ENCODE peak calls at places on chromosomes 12 and 14, in five cellular contexts. O, D, B, X and R are unnamed samples.

GRCh38 chr12:109548258-109548657 is 25.0 kb downstream of the MMAB start:
- DNase-seq in O (no peak), D (no peak), B (no peak), X (no peak), R (no peak)

GRCh38 chr12:54419088-54419887 is at the start of gene ITGA5:
- DNase-seq in O (peak), D (peak), B (peak), X (peak), R (peak)

GRCh38 chr14:75422169-75422568 is 5.7 kb upstream of the JDP2 start:
- DNase-seq in O (peak), D (no peak), B (no peak), X (no peak), R (no peak)

GRCh38 chr12:31922341-31923062 is 36.7 kb upstream of the RESF1 start:
- DNase-seq in O (peak), D (no peak), B (no peak), X (no peak), R (no peak)

GRCh38 chr12:56126732-56127239 is 1.3 kb upstream of the ESYT1 start:
- DNase-seq in O (no peak), D (no peak), B (no peak), X (no peak), R (no peak)

GRCh38 chr14:68593806-68594536 is 198.9 kb downstream of the ZFP36L1 start:
- DNase-seq in O (no peak), D (no peak), B (no peak), X (no peak), R (peak)

GRCh38 chr14:63245893-63246292 is 41.6 kb downstream of the RHOJ start:
- DNase-seq in O (no peak), D (no peak), B (no peak), X (no peak), R (no peak)

GRCh38 chr12:118835911-118836310 is 145.4 kb upstream of the SRRM4 start:
- DNase-seq in O (no peak), D (no peak), B (no peak), X (no peak), R (no peak)

GRCh38 chr12:104356231-104357115 is 52.9 kb downstream of the EID3 start:
- DNase-seq in O (no peak), D (no peak), B (no peak), X (no peak), R (no peak)

GRCh38 chr12:103637429-103637828 is 50.4 kb downstream of the STAB2 start:
- DNase-seq in O (no peak), D (no peak), B (no peak), X (no peak), R (no peak)

GRCh38 chr12:101738920-101739665 is at the start of gene SYCP3:
- DNase-seq in O (no peak), D (no peak), B (peak), X (no peak), R (no peak)

GRCh38 chr12:7937867-7938506 is 2.0 kb upstream of the SLC2A3 start:
- DNase-seq in O (peak), D (no peak), B (no peak), X (no peak), R (no peak)

GRCh38 chr12:94596596-94596995 is 53.8 kb downstream of the TMCC3 start:
- DNase-seq in O (peak), D (peak), B (no peak), X (no peak), R (no peak)

GRCh38 chr12:39375206-39375808 is 67.6 kb downstream of the KIF21A start:
- DNase-seq in O (no peak), D (no peak), B (no peak), X (no peak), R (no peak)

GRCh38 chr12:127928615-127929014 is 338.4 kb upstream of the TMEM132C start:
- DNase-seq in O (peak), D (no peak), B (no peak), X (no peak), R (no peak)

GRCh38 chr12:2142068-2142467 is 89.3 kb downstream of the CACNA1C start:
- DNase-seq in O (no peak), D (no peak), B (no peak), X (no peak), R (no peak)

GRCh38 chr12:117188961-117189724 is 1.1 kb downstream of the FBXO21 start:
- DNase-seq in O (peak), D (no peak), B (no peak), X (no peak), R (no peak)

GRCh38 chr12:70609203-70609602 is 28.0 kb downstream of the PTPRB start:
- DNase-seq in O (no peak), D (no peak), B (peak), X (no peak), R (no peak)
- H3K4me3 ChIP-seq in O (peak), D (peak), B (peak), X (peak), R (peak)

GRCh38 chr12:15497621-15498285 is 175.4 kb downstream of the PTPRO start:
- DNase-seq in O (no peak), D (no peak), B (no peak), X (no peak), R (no peak)
- H3K4me3 ChIP-seq in O (no peak), D (no peak), B (no peak), X (no peak), R (no peak)

GRCh38 chr12:110754101-110754793 is 11.6 kb upstream of the PPP1CC start:
- DNase-seq in O (no peak), D (no peak), B (no peak), X (peak), R (no peak)
- H3K4me3 ChIP-seq in O (no peak), D (no peak), B (no peak), X (no peak), R (no peak)

GRCh38 chr14:96299441-96299840 is 43.4 kb downstream of the BDKRB1 start:
- DNase-seq in O (no peak), D (no peak), B (peak), X (no peak), R (no peak)

GRCh38 chr14:96304956-96305355 is 48.9 kb downstream of the BDKRB1 start:
- DNase-seq in O (no peak), D (no peak), B (no peak), X (no peak), R (no peak)

GRCh38 chr14:96309128-96309906 is 53.3 kb downstream of the BDKRB1 start:
- DNase-seq in O (no peak), D (no peak), B (no peak), X (no peak), R (no peak)

GRCh38 chr14:96307434-96307833 is 51.4 kb downstream of the BDKRB1 start:
- DNase-seq in O (no peak), D (no peak), B (no peak), X (no peak), R (no peak)

DNA sequence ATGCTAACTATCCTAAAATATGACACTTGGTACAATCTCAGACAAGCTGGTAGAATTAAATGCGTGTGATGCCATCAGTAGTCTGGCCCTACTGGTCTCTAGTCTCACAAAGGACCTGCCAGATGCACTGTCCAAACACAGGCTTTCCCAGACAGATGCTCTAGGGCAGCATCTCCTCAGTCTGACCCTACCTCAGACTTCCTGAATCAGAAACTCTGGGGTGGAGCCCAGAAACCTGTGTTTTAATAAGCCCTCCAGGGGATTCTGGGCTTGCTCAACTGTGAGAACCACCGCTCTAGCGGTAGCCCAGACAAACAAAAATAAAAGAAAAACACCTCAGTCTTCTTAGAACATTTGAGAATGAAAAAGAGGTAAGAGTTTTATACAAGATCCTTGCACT is 48.0 kb downstream of the BDKRB1 start:
- DNase-seq in O (no peak), D (no peak), B (peak), X (no peak), R (no peak)
- H3K4me3 ChIP-seq in O (no peak), D (no peak), B (no peak), X (no peak), R (no peak)

DNA sequence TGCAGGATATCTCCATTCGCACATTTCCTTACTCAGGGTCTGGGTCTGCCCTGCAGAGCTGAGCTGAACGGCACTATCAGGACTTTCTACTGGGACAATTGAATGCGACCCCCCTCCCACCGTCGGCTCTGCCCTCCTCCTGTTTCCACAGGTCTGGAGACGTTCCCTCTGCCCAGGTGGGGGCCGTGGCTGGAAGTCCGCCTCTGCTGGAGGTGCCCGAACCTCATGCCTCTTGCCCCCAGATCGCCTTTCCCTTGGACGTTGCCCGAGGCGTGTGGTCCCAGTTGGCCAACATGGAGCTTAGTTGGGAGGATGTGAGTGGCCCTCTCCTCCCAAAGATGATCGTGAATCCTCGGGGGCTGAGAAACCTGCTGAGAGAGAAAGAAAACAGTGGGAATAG is 21.2 kb upstream of the KLC1 start:
- DNase-seq in O (no peak), D (no peak), B (no peak), X (no peak), R (no peak)
- H3K4me3 ChIP-seq in O (no peak), D (no peak), B (no peak), X (peak), R (no peak)

DNA sequence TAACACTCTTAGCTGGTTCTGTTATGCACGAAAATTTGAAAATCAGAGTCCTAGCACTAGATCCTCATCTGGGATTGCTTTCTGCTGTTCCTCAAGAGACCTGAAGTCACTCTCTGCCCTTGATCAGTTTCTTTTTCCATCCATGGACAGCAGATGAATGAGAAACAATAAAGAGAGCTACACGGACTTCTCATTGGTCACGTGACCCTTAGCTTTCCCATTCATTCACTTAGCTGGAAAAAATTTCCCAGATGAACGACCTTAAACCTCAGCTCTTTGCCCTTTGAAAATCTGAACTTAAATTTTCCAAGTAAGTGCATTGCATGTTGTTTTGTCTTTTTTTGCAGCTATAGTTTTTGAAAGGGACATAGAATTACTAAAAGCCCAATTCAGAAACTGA is 27.2 kb upstream of the RGS6 start:
- DNase-seq in O (no peak), D (no peak), B (no peak), X (no peak), R (no peak)
- H3K4me3 ChIP-seq in O (no peak), D (no peak), B (no peak), X (no peak), R (no peak)

DNA sequence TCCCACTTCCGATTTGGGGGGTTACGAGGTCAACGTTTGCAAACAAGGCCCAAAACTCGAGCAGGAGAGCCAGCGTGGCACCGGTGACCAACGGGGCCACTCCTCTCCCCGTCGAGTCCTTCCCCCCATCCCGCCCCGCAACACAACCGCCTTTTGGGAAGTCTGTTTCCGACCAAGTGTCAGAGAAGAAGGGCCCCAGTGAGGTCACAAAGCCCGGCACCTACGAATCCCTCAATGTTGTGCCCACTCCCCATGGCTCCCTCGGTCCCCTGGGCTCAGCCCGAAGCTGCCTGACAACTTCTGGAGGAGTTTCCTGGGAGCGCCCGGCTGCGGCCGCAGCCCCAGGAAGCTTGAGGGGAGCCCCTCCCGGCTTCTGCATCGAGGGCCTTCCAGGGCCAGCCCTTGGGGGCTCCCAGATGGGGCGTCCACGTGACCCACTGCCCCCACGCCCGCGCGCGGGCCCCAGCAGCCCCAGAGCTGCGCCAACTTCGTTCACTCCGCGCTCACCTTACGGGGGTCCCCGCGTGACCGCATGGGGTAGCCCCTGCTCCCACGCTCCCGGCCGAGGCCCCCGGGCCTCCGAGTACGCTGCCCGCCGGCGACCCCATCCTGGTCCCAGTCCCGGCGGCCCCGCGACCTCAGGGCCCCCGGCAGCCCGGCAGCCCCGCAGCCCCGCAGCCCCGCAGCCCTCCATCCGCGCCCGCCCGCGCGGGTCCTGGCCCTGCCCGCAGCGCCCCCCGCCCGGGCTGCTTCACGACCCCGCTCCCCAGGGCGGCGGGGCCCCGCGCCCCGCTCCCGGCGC is 1.1 kb downstream of the CDK2AP1 start:
- DNase-seq in O (peak), D (no peak), B (peak), X (peak), R (no peak)
- H3K4me3 ChIP-seq in O (peak), D (peak), B (peak), X (peak), R (peak)

DNA sequence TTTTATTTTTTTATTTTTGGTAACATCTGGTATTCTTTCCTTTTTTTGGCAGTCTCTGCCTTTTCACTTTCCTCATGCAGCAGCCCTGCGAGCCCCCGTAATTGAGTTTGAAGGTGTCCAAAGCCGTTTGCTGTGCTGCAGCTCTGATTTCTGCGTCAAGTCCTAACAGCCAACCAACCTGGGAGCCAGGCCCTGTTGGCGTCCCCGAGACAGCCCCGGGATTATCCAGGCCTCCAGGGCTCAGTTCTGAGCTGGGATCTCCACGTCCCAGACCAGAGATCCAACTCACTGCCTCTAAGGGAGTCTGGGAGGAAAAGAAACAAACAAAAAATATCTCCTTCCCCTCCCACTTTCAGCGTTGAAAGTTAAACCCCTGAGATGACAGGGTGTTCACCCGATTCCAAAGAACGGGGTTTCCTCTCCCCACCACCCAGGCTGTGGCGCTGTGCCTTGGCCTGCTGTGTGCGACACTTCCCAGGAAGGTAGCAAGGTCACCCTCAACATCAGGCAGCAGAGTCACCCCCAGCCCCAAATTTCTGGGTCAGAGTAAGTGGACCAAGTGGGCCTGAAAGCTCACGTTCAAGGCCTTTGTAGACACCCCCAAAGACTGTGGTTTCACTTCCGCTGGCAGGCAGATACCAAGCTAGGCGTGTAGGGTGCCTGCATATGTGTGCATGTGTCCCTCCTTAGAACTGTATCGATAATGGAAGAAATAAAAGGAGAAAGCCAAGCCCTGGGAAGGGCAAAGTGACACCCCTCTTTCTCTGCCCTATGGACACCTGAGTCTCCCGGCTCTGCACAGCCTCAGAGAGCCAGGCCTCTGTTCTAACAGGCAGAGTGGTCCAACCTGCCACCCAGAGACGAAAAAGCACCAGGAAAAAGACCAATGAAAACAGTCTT is 11.1 kb downstream of the BCL11B start:
- DNase-seq in O (no peak), D (no peak), B (no peak), X (no peak), R (no peak)
- H3K4me3 ChIP-seq in O (no peak), D (no peak), B (no peak), X (no peak), R (no peak)

DNA sequence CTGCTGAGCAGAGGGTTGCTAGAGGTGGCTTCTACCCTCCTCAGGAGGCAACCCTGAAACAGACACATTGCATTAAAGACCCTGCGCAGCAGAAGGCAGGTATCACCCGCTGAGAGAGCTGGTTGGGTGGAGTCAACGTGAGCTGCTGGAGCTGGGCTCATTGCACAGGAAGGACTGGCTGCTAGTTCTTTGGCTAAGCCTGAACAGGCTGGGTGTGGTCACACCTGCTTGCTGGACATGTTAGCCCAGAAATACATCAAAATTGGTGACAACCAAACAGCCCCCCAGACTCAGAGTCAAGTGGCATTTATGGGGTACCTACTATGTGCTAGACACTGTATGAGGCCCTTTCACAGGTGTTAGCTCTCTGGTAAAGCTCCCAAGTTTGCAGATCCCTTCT is 33.8 kb upstream of the IRF2BPL start:
- DNase-seq in O (no peak), D (no peak), B (no peak), X (no peak), R (no peak)
- H3K4me3 ChIP-seq in O (no peak), D (no peak), B (no peak), X (no peak), R (no peak)